ENCODE peak calls at places on chromosomes 5 and 9, in ten cellular contexts. One of them, this sample, is unnamed.

GRCh38 chr9:96057155-96057554 is 181.7 kb downstream of the ERCC6L2 start:
- DNase-seq in sigmoid colon: no peak
- DNase-seq in breast epithelium: no peak
- DNase-seq in tibial artery: no peak
- DNase-seq in tibial nerve: no peak
- DNase-seq in gastrocnemius medialis: no peak
- DNase-seq in body of pancreas: no peak
- DNase-seq in heart left ventricle: no peak
- DNase-seq in right atrium auricular region: no peak
- DNase-seq in A549: no peak
- DNase-seq in this sample: no peak

GRCh38 chr5:67773439-67773988 is 442.0 kb upstream of the PIK3R1 start:
- DNase-seq in sigmoid colon: peak; percentile 69
- DNase-seq in breast epithelium: no peak
- DNase-seq in tibial artery: no peak
- DNase-seq in tibial nerve: peak; percentile 33
- DNase-seq in gastrocnemius medialis: no peak
- DNase-seq in body of pancreas: peak; percentile 39
- DNase-seq in heart left ventricle: peak; percentile 26
- DNase-seq in right atrium auricular region: peak; percentile 77
- DNase-seq in A549: no peak
- DNase-seq in this sample: no peak

GRCh38 chr5:55450050-55450765 is 84.6 kb downstream of the PLPP1 start:
- DNase-seq in sigmoid colon: no peak
- DNase-seq in breast epithelium: no peak
- DNase-seq in tibial artery: no peak
- DNase-seq in tibial nerve: no peak
- DNase-seq in gastrocnemius medialis: no peak
- DNase-seq in body of pancreas: no peak
- DNase-seq in heart left ventricle: no peak
- DNase-seq in right atrium auricular region: no peak
- DNase-seq in A549: no peak
- DNase-seq in this sample: no peak

GRCh38 chr9:135925496-135926133 is 18.3 kb upstream of the CAMSAP1 start:
- DNase-seq in sigmoid colon: no peak
- DNase-seq in breast epithelium: no peak
- DNase-seq in tibial artery: no peak
- DNase-seq in tibial nerve: no peak
- DNase-seq in gastrocnemius medialis: no peak
- DNase-seq in body of pancreas: no peak
- DNase-seq in heart left ventricle: no peak
- DNase-seq in right atrium auricular region: no peak
- DNase-seq in A549: no peak
- DNase-seq in this sample: no peak

GRCh38 chr5:119453045-119453383 is 717 bp downstream of the HSD17B4 start:
- DNase-seq in sigmoid colon: no peak
- DNase-seq in breast epithelium: no peak
- DNase-seq in tibial artery: peak; percentile 73
- DNase-seq in tibial nerve: no peak
- DNase-seq in gastrocnemius medialis: no peak
- DNase-seq in body of pancreas: peak; percentile 36
- DNase-seq in heart left ventricle: no peak
- DNase-seq in right atrium auricular region: peak; percentile 66
- DNase-seq in A549: peak; percentile 14
- DNase-seq in this sample: no peak

GRCh38 chr5:40906351-40906751 is 2.9 kb upstream of the C7 start:
- DNase-seq in sigmoid colon: no peak
- DNase-seq in breast epithelium: no peak
- DNase-seq in tibial artery: no peak
- DNase-seq in tibial nerve: no peak
- DNase-seq in gastrocnemius medialis: no peak
- DNase-seq in body of pancreas: no peak
- DNase-seq in heart left ventricle: no peak
- DNase-seq in right atrium auricular region: no peak
- DNase-seq in A549: no peak
- DNase-seq in this sample: no peak

GRCh38 chr9:134629061-134629585 is 12.5 kb upstream of the COL5A1 start:
- DNase-seq in sigmoid colon: no peak
- DNase-seq in breast epithelium: peak; percentile 24
- DNase-seq in tibial artery: peak; percentile 48
- DNase-seq in tibial nerve: peak; percentile 8
- DNase-seq in gastrocnemius medialis: no peak
- DNase-seq in body of pancreas: no peak
- DNase-seq in heart left ventricle: peak; percentile 13
- DNase-seq in right atrium auricular region: no peak
- DNase-seq in A549: no peak
- DNase-seq in this sample: no peak

GRCh38 chr5:77437194-77437593 is 54.9 kb downstream of the WDR41 start:
- DNase-seq in sigmoid colon: no peak
- DNase-seq in breast epithelium: no peak
- DNase-seq in tibial artery: no peak
- DNase-seq in tibial nerve: no peak
- DNase-seq in gastrocnemius medialis: no peak
- DNase-seq in body of pancreas: no peak
- DNase-seq in heart left ventricle: no peak
- DNase-seq in right atrium auricular region: no peak
- DNase-seq in A549: peak; percentile 43
- DNase-seq in this sample: no peak

GRCh38 chr9:137615387-137615871 is 3.4 kb upstream of the EHMT1 start:
- DNase-seq in sigmoid colon: no peak
- DNase-seq in breast epithelium: no peak
- DNase-seq in tibial artery: no peak
- DNase-seq in tibial nerve: no peak
- DNase-seq in gastrocnemius medialis: no peak
- DNase-seq in body of pancreas: no peak
- DNase-seq in heart left ventricle: no peak
- DNase-seq in right atrium auricular region: no peak
- DNase-seq in A549: no peak
- DNase-seq in this sample: no peak

GRCh38 chr9:137620581-137620980 is 1.8 kb downstream of the EHMT1 start:
- DNase-seq in sigmoid colon: no peak
- DNase-seq in breast epithelium: no peak
- DNase-seq in tibial artery: no peak
- DNase-seq in tibial nerve: no peak
- DNase-seq in gastrocnemius medialis: no peak
- DNase-seq in body of pancreas: no peak
- DNase-seq in heart left ventricle: no peak
- DNase-seq in right atrium auricular region: no peak
- DNase-seq in A549: no peak
- DNase-seq in this sample: no peak

GRCh38 chr9:137621131-137621757 is 2.4 kb downstream of the EHMT1 start:
- DNase-seq in sigmoid colon: no peak
- DNase-seq in breast epithelium: no peak
- DNase-seq in tibial artery: no peak
- DNase-seq in tibial nerve: no peak
- DNase-seq in gastrocnemius medialis: no peak
- DNase-seq in body of pancreas: no peak
- DNase-seq in heart left ventricle: no peak
- DNase-seq in right atrium auricular region: no peak
- DNase-seq in A549: peak; percentile 51
- DNase-seq in this sample: no peak

GRCh38 chr9:137619240-137620090 is 660 bp downstream of the EHMT1 start:
- DNase-seq in sigmoid colon: peak; percentile 73
- DNase-seq in breast epithelium: no peak
- DNase-seq in tibial artery: peak; percentile 71
- DNase-seq in tibial nerve: no peak
- DNase-seq in gastrocnemius medialis: no peak
- DNase-seq in body of pancreas: peak; percentile 44
- DNase-seq in heart left ventricle: no peak
- DNase-seq in right atrium auricular region: no peak
- DNase-seq in A549: no peak
- DNase-seq in this sample: peak; percentile 18

GRCh38 chr9:137618105-137619067 is at the start of gene EHMT1:
- DNase-seq in sigmoid colon: peak; percentile 90
- DNase-seq in breast epithelium: peak; percentile 82
- DNase-seq in tibial artery: peak; percentile 92
- DNase-seq in tibial nerve: peak; percentile 68
- DNase-seq in gastrocnemius medialis: peak; percentile 66
- DNase-seq in body of pancreas: peak; percentile 87
- DNase-seq in heart left ventricle: peak; percentile 91
- DNase-seq in right atrium auricular region: peak; percentile 78
- DNase-seq in A549: peak; percentile 84
- DNase-seq in this sample: peak; percentile 87
- TF ChIP-seq CTCF in sigmoid colon: no peak
- TF ChIP-seq CTCF in breast epithelium: no peak
- TF ChIP-seq CTCF in tibial artery: no peak
- TF ChIP-seq CTCF in tibial nerve: no peak
- TF ChIP-seq CTCF in gastrocnemius medialis: no peak
- TF ChIP-seq CTCF in body of pancreas: no peak
- TF ChIP-seq CTCF in heart left ventricle: no peak
- TF ChIP-seq CTCF in right atrium auricular region: no peak
- TF ChIP-seq CTCF in A549: no peak
- TF ChIP-seq CTCF in this sample: no peak

GRCh38 chr9:15374825-15375224 is 47.9 kb upstream of the SNAPC3 start:
- DNase-seq in sigmoid colon: no peak
- DNase-seq in breast epithelium: no peak
- DNase-seq in tibial artery: no peak
- DNase-seq in tibial nerve: no peak
- DNase-seq in gastrocnemius medialis: no peak
- DNase-seq in body of pancreas: no peak
- DNase-seq in heart left ventricle: no peak
- DNase-seq in right atrium auricular region: no peak
- DNase-seq in A549: no peak
- DNase-seq in this sample: no peak

GRCh38 chr9:15373881-15374280 is 48.8 kb upstream of the SNAPC3 start:
- DNase-seq in sigmoid colon: no peak
- DNase-seq in breast epithelium: no peak
- DNase-seq in tibial artery: no peak
- DNase-seq in tibial nerve: no peak
- DNase-seq in gastrocnemius medialis: no peak
- DNase-seq in body of pancreas: no peak
- DNase-seq in heart left ventricle: no peak
- DNase-seq in right atrium auricular region: no peak
- DNase-seq in A549: no peak
- DNase-seq in this sample: no peak

GRCh38 chr9:15372385-15373200 is 50.1 kb upstream of the SNAPC3 start:
- DNase-seq in sigmoid colon: no peak
- DNase-seq in breast epithelium: no peak
- DNase-seq in tibial artery: no peak
- DNase-seq in tibial nerve: no peak
- DNase-seq in gastrocnemius medialis: no peak
- DNase-seq in body of pancreas: no peak
- DNase-seq in heart left ventricle: no peak
- DNase-seq in right atrium auricular region: no peak
- DNase-seq in A549: no peak
- DNase-seq in this sample: no peak

GRCh38 chr9:15373201-15373530 is 49.5 kb upstream of the SNAPC3 start:
- DNase-seq in sigmoid colon: no peak
- DNase-seq in breast epithelium: no peak
- DNase-seq in tibial artery: no peak
- DNase-seq in tibial nerve: no peak
- DNase-seq in gastrocnemius medialis: no peak
- DNase-seq in body of pancreas: no peak
- DNase-seq in heart left ventricle: no peak
- DNase-seq in right atrium auricular region: no peak
- DNase-seq in A549: peak; percentile 17
- DNase-seq in this sample: no peak

GRCh38 chr9:15374310-15374709 is 48.4 kb upstream of the SNAPC3 start:
- DNase-seq in sigmoid colon: no peak
- DNase-seq in breast epithelium: no peak
- DNase-seq in tibial artery: no peak
- DNase-seq in tibial nerve: no peak
- DNase-seq in gastrocnemius medialis: no peak
- DNase-seq in body of pancreas: no peak
- DNase-seq in heart left ventricle: no peak
- DNase-seq in right atrium auricular region: no peak
- DNase-seq in A549: no peak
- DNase-seq in this sample: no peak
- H3K9me3 ChIP-seq in sigmoid colon: no peaks in the 10 kb centered on the region
- H3K9me3 ChIP-seq in breast epithelium: no peaks in the 10 kb centered on the region
- H3K9me3 ChIP-seq in tibial artery: no peaks in the 10 kb centered on the region
- H3K9me3 ChIP-seq in tibial nerve: no peaks in the 10 kb centered on the region
- H3K9me3 ChIP-seq in gastrocnemius medialis: no peaks in the 10 kb centered on the region
- H3K9me3 ChIP-seq in body of pancreas: no peaks in the 10 kb centered on the region
- H3K9me3 ChIP-seq in heart left ventricle: peaks cover 6% of the 10 kb centered on the region
- H3K9me3 ChIP-seq in right atrium auricular region: no peaks in the 10 kb centered on the region
- H3K9me3 ChIP-seq in A549: no peaks in the 10 kb centered on the region
- H3K9me3 ChIP-seq in this sample: no peaks in the 10 kb centered on the region

DNA sequence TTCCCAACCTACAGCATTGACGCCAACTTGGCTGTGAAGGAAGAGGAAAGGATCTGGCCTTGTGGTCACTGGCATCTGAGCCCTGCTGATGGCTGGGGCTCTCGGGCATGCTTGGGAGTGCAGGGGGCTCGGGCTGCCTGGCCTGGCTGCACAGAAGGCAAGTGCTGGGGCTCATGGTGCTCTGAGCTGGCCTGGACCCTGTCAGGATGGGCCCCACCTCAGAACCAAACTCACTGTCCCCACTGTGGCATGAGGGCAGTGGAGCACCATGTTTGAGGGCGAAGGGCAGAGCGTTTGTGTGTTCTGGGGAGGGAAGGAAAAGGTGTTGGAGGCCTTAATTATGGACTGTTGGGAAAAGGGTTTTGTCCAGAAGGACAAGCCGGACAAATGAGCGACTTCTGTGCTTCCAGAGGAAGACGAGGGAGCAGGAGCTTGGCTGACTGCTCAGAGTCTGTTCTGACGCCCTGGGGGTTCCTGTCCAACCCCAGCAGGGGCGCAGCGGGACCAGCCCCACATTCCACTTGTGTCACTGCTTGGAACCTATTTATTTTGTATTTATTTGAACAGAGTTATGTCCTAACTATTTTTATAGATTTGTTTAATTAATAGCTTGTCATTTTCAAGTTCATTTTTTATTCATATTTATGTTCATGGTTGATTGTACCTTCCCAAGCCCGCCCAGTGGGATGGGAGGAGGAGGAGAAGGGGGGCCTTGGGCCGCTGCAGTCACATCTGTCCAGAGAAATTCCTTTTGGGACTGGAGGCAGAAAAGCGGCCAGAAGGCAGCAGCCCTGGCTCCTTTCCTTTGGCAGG is 19.4 kb downstream of the PTGES2 start:
- DNase-seq in sigmoid colon: peak; percentile 63
- DNase-seq in breast epithelium: no peak
- DNase-seq in tibial artery: no peak
- DNase-seq in tibial nerve: no peak
- DNase-seq in gastrocnemius medialis: no peak
- DNase-seq in body of pancreas: peak; percentile 6
- DNase-seq in heart left ventricle: peak; percentile 18
- DNase-seq in right atrium auricular region: no peak
- DNase-seq in A549: no peak
- DNase-seq in this sample: no peak
- H3K27ac ChIP-seq in sigmoid colon: no peak overlapping the region
- H3K27ac ChIP-seq in breast epithelium: no peak overlapping the region
- H3K27ac ChIP-seq in tibial artery: no peak overlapping the region
- H3K27ac ChIP-seq in tibial nerve: peak overlapping the region; percentile 43
- H3K27ac ChIP-seq in gastrocnemius medialis: peak overlapping the region; percentile 99
- H3K27ac ChIP-seq in body of pancreas: peak overlapping the region; percentile 46
- H3K27ac ChIP-seq in heart left ventricle: no peak overlapping the region
- H3K27ac ChIP-seq in right atrium auricular region: peak overlapping the region; percentile 60
- H3K27ac ChIP-seq in A549: no peak overlapping the region
- H3K27ac ChIP-seq in this sample: no peak overlapping the region

DNA sequence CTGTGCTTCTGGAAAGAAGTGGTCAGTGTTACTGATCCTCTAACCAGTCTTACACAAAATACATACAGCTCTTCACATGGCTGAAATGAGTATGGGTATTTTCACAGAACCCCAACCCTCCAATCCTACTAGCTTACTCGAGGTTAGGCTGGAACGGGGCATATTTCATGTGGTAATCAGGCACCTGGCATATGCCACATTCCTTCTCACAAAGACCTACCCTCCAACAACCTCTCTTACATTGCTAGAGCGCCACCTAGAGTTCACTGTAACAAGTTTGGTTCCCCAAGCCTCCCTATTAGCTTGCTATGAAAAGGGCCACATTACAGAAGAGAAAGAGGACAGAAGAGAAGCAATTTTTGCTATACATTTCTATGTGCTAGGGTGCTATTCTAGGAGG is 597.3 kb downstream of the PRELID2 start:
- DNase-seq in sigmoid colon: no peak
- DNase-seq in breast epithelium: no peak
- DNase-seq in tibial artery: no peak
- DNase-seq in tibial nerve: no peak
- DNase-seq in gastrocnemius medialis: no peak
- DNase-seq in body of pancreas: peak; percentile 79
- DNase-seq in heart left ventricle: no peak
- DNase-seq in right atrium auricular region: no peak
- DNase-seq in A549: peak; percentile 56
- DNase-seq in this sample: no peak
- TF ChIP-seq CTCF in sigmoid colon: no peak
- TF ChIP-seq CTCF in breast epithelium: no peak
- TF ChIP-seq CTCF in tibial artery: no peak
- TF ChIP-seq CTCF in tibial nerve: no peak
- TF ChIP-seq CTCF in gastrocnemius medialis: peak; percentile 13
- TF ChIP-seq CTCF in body of pancreas: peak; percentile 59
- TF ChIP-seq CTCF in heart left ventricle: no peak
- TF ChIP-seq CTCF in right atrium auricular region: peak; percentile 54
- TF ChIP-seq CTCF in A549: peak; percentile 46
- TF ChIP-seq CTCF in this sample: no peak

This sample was measured in CD4-positive, alpha-beta T cell.